ENCODE peak calls at places on chromosomes 1 and 21, in five cellular contexts. J is neural progenitor cell, W is PC-3, M is thoracic aorta, R is right atrium auricular region. F is an unnamed sample.

GRCh38 chr1:163090321-163090945 is 21.3 kb downstream of the RGS4 start:
- DNase-seq in J (no peak), W (peak), M (no peak), R (no peak), F (no peak)

GRCh38 chr1:160781914-160782689 is 13.9 kb upstream of the LY9 start:
- DNase-seq in J (no peak), W (no peak), M (no peak), R (no peak), F (no peak)

GRCh38 chr1:24048205-24048869 is 63.6 kb downstream of the MYOM3 start:
- DNase-seq in J (no peak), W (peak), M (no peak), R (no peak), F (no peak)

GRCh38 chr1:53765656-53766055 is 26.7 kb upstream of the GLIS1 start:
- DNase-seq in J (no peak), W (no peak), M (no peak), R (no peak), F (no peak)

GRCh38 chr1:21651214-21652042 is 17.7 kb downstream of the RAP1GAP start:
- DNase-seq in J (peak), W (peak), M (no peak), R (no peak), F (no peak)

GRCh38 chr1:182809414-182809957 is 19.9 kb downstream of the NPL start:
- DNase-seq in J (no peak), W (peak), M (no peak), R (no peak), F (no peak)

GRCh38 chr1:172887162-172887561 is 163.6 kb downstream of the TNFSF18 start:
- DNase-seq in J (no peak), W (peak), M (no peak), R (no peak), F (no peak)

GRCh38 chr1:86062458-86062857 is 94.1 kb downstream of the COL24A1 start:
- DNase-seq in J (no peak), W (peak), M (no peak), R (no peak), F (no peak)

GRCh38 chr21:34890724-34891609 is 158.1 kb downstream of the RUNX1 start:
- DNase-seq in J (peak), W (no peak), M (no peak), R (no peak), F (peak)

GRCh38 chr1:41411229-41411628 is 50.0 kb downstream of the FOXO6 start:
- DNase-seq in J (no peak), W (peak), M (no peak), R (no peak), F (no peak)

GRCh38 chr1:201309420-201309819 is 26.1 kb downstream of the PKP1 start:
- DNase-seq in J (peak), W (peak), M (no peak), R (peak), F (peak)
- H3K27ac ChIP-seq in J (no peak), W (peak), M (no peak), R (peak), F (peak)

DNA sequence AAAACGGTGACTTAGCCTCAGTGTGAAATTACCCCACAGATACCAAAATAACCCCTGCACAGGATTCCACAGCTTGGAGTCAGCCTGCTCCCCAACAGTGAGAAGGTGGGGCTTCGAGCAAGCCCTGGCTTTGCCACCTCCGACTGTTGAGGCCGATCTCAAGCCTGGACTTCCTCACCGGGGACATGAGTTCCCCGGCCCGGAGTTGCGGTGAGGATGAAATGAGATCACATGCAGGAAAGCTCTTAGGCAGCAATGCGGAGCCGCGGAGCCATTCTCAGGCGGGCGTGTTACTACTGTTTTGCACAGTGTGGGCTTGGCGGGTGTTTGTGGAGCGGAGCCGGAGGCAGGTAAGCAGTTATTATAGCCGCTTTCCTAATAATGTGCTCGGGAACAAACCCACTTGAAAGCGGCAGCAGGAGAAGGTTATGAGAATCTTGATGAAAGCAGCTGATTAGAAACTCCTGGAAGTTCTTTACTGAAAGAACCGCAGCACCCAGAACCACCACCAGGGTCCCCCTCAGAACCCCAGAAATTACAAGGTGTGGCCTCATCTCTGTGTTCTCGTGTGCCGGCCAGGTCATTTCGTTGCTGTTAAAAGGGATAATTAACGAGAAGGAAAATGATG is 3.9 kb upstream of the CLSTN1 start:
- DNase-seq in J (no peak), W (no peak), M (no peak), R (no peak), F (no peak)
- TF ChIP-seq CTCF in J (peak), W (peak), M (no peak), R (no peak), F (no peak)

GRCh38 chr1:235077163-235077540 is 51.5 kb downstream of the TOMM20 start:
- DNase-seq in J (no peak), W (no peak), M (no peak), R (no peak), F (no peak)
- H3K27ac ChIP-seq in J (no peak), W (peak), M (peak), R (peak), F (peak)

GRCh38 chr1:154476791-154477190 is 25.2 kb upstream of the TDRD10 start:
- DNase-seq in J (no peak), W (peak), M (no peak), R (no peak), F (no peak)

GRCh38 chr1:154481058-154481457 is 21.0 kb upstream of the TDRD10 start:
- DNase-seq in J (peak), W (no peak), M (no peak), R (no peak), F (no peak)

GRCh38 chr1:154478013-154478412 is 24.0 kb upstream of the TDRD10 start:
- DNase-seq in J (no peak), W (no peak), M (no peak), R (no peak), F (no peak)

GRCh38 chr1:154479764-154480421 is 22.1 kb upstream of the TDRD10 start:
- DNase-seq in J (peak), W (peak), M (no peak), R (peak), F (no peak)

DNA sequence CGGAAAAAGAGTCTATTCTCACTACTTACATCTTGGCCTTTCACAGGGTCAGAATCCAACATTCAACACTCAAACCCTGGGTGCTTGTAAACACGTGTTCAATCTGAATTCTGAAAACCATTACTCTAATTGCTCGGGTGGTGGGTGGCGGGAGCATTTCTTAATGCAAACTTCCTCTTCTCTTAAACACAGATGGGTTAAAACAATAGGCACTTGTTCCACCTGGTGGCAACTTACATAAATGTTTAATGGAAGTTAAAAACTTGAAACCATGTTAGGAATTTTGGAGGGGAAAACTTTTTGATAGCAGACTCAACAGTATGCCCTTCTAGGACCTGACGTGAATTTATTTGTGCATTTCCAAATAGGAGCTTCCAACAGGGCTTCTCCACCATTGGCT is 23.4 kb upstream of the TDRD10 start:
- DNase-seq in J (no peak), W (peak), M (no peak), R (no peak), F (no peak)
- TF ChIP-seq CTCF in J (no peak), W (peak), M (no peak), R (peak), F (no peak)